ENCODE peak calls at places on chromosome 3, in four cellular contexts. One of them, this sample, is unnamed.

GRCh38 chr3:28544236-28544635 is 195.6 kb upstream of the AZI2 start:
- DNase-seq in heart left ventricle: no peak
- DNase-seq in adrenal gland: no peak
- DNase-seq in suprapubic skin: no peak
- DNase-seq in this sample: no peak

GRCh38 chr3:12421132-12421531 is 63.1 kb upstream of the TSEN2 start:
- DNase-seq in adrenal gland: no peak
- DNase-seq in heart left ventricle: no peak
- DNase-seq in suprapubic skin: no peak
- DNase-seq in this sample: no peak

GRCh38 chr3:67593761-67594234 is 60.6 kb downstream of the SUCLG2 start:
- DNase-seq in adrenal gland: peak; percentile 24
- DNase-seq in suprapubic skin: no peak
- DNase-seq in heart left ventricle: no peak
- DNase-seq in this sample: no peak

GRCh38 chr3:59685432-59685831 is 635.6 kb upstream of the CFAP20DC start:
- DNase-seq in heart left ventricle: no peak
- DNase-seq in suprapubic skin: no peak
- DNase-seq in adrenal gland: no peak
- DNase-seq in this sample: no peak

GRCh38 chr3:197505796-197506553 is 49.8 kb downstream of the BDH1 start:
- DNase-seq in suprapubic skin: no peak
- DNase-seq in adrenal gland: no peak
- DNase-seq in heart left ventricle: no peak
- DNase-seq in this sample: no peak

GRCh38 chr3:71400986-71401451 is 182.5 kb downstream of the FOXP1 start:
- DNase-seq in heart left ventricle: no peak
- DNase-seq in suprapubic skin: no peak
- DNase-seq in adrenal gland: no peak
- DNase-seq in this sample: no peak

GRCh38 chr3:41417574-41417973 is 218.3 kb downstream of the CTNNB1 start:
- DNase-seq in heart left ventricle: no peak
- DNase-seq in adrenal gland: no peak
- DNase-seq in suprapubic skin: no peak
- DNase-seq in this sample: no peak

GRCh38 chr3:183378008-183378407 is 50.4 kb downstream of the MCF2L2 start:
- DNase-seq in adrenal gland: no peak
- DNase-seq in suprapubic skin: no peak
- DNase-seq in heart left ventricle: no peak
- DNase-seq in this sample: no peak

GRCh38 chr3:28301607-28302158 is 46.8 kb upstream of the ZCWPW2 start:
- DNase-seq in heart left ventricle: no peak
- DNase-seq in adrenal gland: no peak
- DNase-seq in suprapubic skin: no peak
- DNase-seq in this sample: no peak

GRCh38 chr3:106116733-106117489 is 248.1 kb upstream of the CBLB start:
- DNase-seq in adrenal gland: no peak
- DNase-seq in heart left ventricle: no peak
- DNase-seq in suprapubic skin: no peak
- DNase-seq in this sample: no peak

GRCh38 chr3:147113293-147114045 is 292.9 kb downstream of the ZIC4 start:
- DNase-seq in suprapubic skin: no peak
- DNase-seq in heart left ventricle: no peak
- DNase-seq in adrenal gland: no peak
- DNase-seq in this sample: no peak

GRCh38 chr3:167394003-167394402 is 13.9 kb upstream of the ZBBX start:
- DNase-seq in suprapubic skin: no peak
- DNase-seq in heart left ventricle: no peak
- DNase-seq in adrenal gland: no peak
- DNase-seq in this sample: no peak

GRCh38 chr3:59734061-59734460 is 684.2 kb upstream of the CFAP20DC start:
- DNase-seq in suprapubic skin: no peak
- DNase-seq in adrenal gland: no peak
- DNase-seq in heart left ventricle: no peak
- DNase-seq in this sample: no peak

GRCh38 chr3:186162221-186162620 is 53.3 kb upstream of the ETV5 start:
- DNase-seq in heart left ventricle: no peak
- DNase-seq in suprapubic skin: no peak
- DNase-seq in adrenal gland: peak; percentile 37
- DNase-seq in this sample: no peak

GRCh38 chr3:88046731-88047130 is 12.1 kb downstream of the CGGBP1 start:
- DNase-seq in suprapubic skin: no peak
- DNase-seq in heart left ventricle: no peak
- DNase-seq in adrenal gland: no peak
- DNase-seq in this sample: no peak

GRCh38 chr3:181851063-181851462 is 139.3 kb downstream of the SOX2 start:
- DNase-seq in adrenal gland: no peak
- DNase-seq in suprapubic skin: no peak
- DNase-seq in heart left ventricle: no peak
- DNase-seq in this sample: no peak

GRCh38 chr3:65052101-65052500 is 364.3 kb upstream of the ADAMTS9 start:
- DNase-seq in adrenal gland: no peak
- DNase-seq in suprapubic skin: no peak
- DNase-seq in heart left ventricle: no peak
- DNase-seq in this sample: no peak

GRCh38 chr3:10387881-10388621 is 67.1 kb upstream of the SEC13 start:
- DNase-seq in adrenal gland: no peak
- DNase-seq in heart left ventricle: no peak
- DNase-seq in suprapubic skin: no peak
- DNase-seq in this sample: no peak

GRCh38 chr3:153190923-153191322 is 28.9 kb downstream of the RAP2B start:
- DNase-seq in adrenal gland: no peak
- DNase-seq in heart left ventricle: no peak
- DNase-seq in suprapubic skin: no peak
- DNase-seq in this sample: no peak

GRCh38 chr3:172139528-172140276 is 100.3 kb downstream of the FNDC3B start:
- DNase-seq in heart left ventricle: no peak
- DNase-seq in adrenal gland: peak; percentile 46
- DNase-seq in suprapubic skin: no peak
- DNase-seq in this sample: no peak

GRCh38 chr3:189687475-189687874 is 56.3 kb downstream of the TP63 start:
- DNase-seq in adrenal gland: no peak
- DNase-seq in heart left ventricle: no peak
- DNase-seq in suprapubic skin: no peak
- DNase-seq in this sample: no peak

GRCh38 chr3:195187609-195188529 is 83.1 kb downstream of the XXYLT1 start:
- DNase-seq in heart left ventricle: no peak
- DNase-seq in adrenal gland: no peak
- DNase-seq in suprapubic skin: no peak
- DNase-seq in this sample: no peak

GRCh38 chr3:9770276-9770812 is 597 bp upstream of the CAMK1 start:
- DNase-seq in suprapubic skin: peak; percentile 92
- DNase-seq in adrenal gland: peak; percentile 97
- DNase-seq in heart left ventricle: peak; percentile 83
- DNase-seq in this sample: peak; percentile 100

GRCh38 chr3:114221165-114221880 is 16.1 kb downstream of the ZNF80 start:
- DNase-seq in adrenal gland: no peak
- DNase-seq in suprapubic skin: no peak
- DNase-seq in heart left ventricle: no peak
- DNase-seq in this sample: no peak

GRCh38 chr3:159634414-159634813 is 354.2 kb upstream of the IL12A start:
- DNase-seq in adrenal gland: no peak
- DNase-seq in heart left ventricle: no peak
- DNase-seq in suprapubic skin: no peak
- DNase-seq in this sample: no peak

GRCh38 chr3:141129049-141130038 is 78.2 kb downstream of the SPSB4 start:
- DNase-seq in suprapubic skin: no peak
- DNase-seq in heart left ventricle: no peak
- DNase-seq in adrenal gland: no peak
- DNase-seq in this sample: no peak

GRCh38 chr3:51245871-51246270 is 139.2 kb upstream of the MANF start:
- DNase-seq in suprapubic skin: no peak
- DNase-seq in heart left ventricle: no peak
- DNase-seq in adrenal gland: no peak
- DNase-seq in this sample: no peak

GRCh38 chr3:130841357-130841756 is 52.5 kb upstream of the ATP2C1 start:
- DNase-seq in heart left ventricle: no peak
- DNase-seq in adrenal gland: no peak
- DNase-seq in suprapubic skin: no peak
- DNase-seq in this sample: no peak

GRCh38 chr3:66490214-66490613 is 10.6 kb downstream of the LRIG1 start:
- DNase-seq in adrenal gland: no peak
- DNase-seq in suprapubic skin: no peak
- DNase-seq in heart left ventricle: no peak
- DNase-seq in this sample: no peak

GRCh38 chr3:82261013-82261412 is 499.6 kb upstream of the GBE1 start:
- DNase-seq in heart left ventricle: no peak
- DNase-seq in adrenal gland: no peak
- DNase-seq in suprapubic skin: no peak
- DNase-seq in this sample: no peak

GRCh38 chr3:39146611-39147373 is 6.6 kb downstream of the CSRNP1 start:
- DNase-seq in heart left ventricle: peak; percentile 93
- DNase-seq in suprapubic skin: peak; percentile 88
- DNase-seq in adrenal gland: peak; percentile 91
- DNase-seq in this sample: peak; percentile 80
- H3K4me1 ChIP-seq in heart left ventricle: peaks cover 80% of the 10 kb centered on the region
- H3K4me1 ChIP-seq in suprapubic skin: peaks cover 100% of the 10 kb centered on the region
- H3K4me1 ChIP-seq in adrenal gland: peaks cover 66% of the 10 kb centered on the region
- H3K4me1 ChIP-seq in this sample: peaks cover 39% of the 10 kb centered on the region

DNA sequence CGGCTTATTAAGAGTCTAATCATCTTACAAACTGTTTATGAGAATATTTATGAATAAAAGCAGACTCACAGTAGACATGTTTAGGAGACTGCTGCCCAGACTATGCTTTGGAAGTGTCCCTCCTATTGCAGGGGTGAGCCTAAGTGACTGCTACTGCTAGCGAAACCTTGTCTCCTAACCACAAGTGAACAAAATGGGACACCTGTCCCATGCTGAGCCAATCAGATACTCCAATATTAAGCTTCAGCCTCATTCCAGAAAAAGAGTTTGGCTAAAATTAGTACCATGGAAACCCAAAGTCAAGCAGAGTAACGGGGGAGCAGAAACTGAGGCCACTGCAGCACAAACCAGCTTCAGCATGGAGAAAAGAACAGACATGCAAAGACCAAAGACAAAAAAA is 4.6 kb downstream of the DENND6A start:
- DNase-seq in adrenal gland: no peak
- DNase-seq in suprapubic skin: no peak
- DNase-seq in heart left ventricle: no peak
- DNase-seq in this sample: no peak
- H3K4me3 ChIP-seq in adrenal gland: no peak overlapping the region
- H3K4me3 ChIP-seq in suprapubic skin: no peak overlapping the region
- H3K4me3 ChIP-seq in heart left ventricle: no peak overlapping the region
- H3K4me3 ChIP-seq in this sample: no peak overlapping the region

GRCh38 chr3:4749567-4750002 is 229.7 kb upstream of the BHLHE40 start:
- DNase-seq in heart left ventricle: no peak
- DNase-seq in adrenal gland: no peak
- DNase-seq in suprapubic skin: no peak
- DNase-seq in this sample: no peak

GRCh38 chr3:4748701-4749378 is 230.4 kb upstream of the BHLHE40 start:
- DNase-seq in adrenal gland: peak; percentile 70
- DNase-seq in suprapubic skin: no peak
- DNase-seq in heart left ventricle: no peak
- DNase-seq in this sample: no peak

GRCh38 chr3:4752201-4753072 is 226.8 kb upstream of the BHLHE40 start:
- DNase-seq in heart left ventricle: no peak
- DNase-seq in suprapubic skin: no peak
- DNase-seq in adrenal gland: no peak
- DNase-seq in this sample: no peak

GRCh38 chr3:4751057-4752051 is 227.9 kb upstream of the BHLHE40 start:
- DNase-seq in adrenal gland: no peak
- DNase-seq in heart left ventricle: no peak
- DNase-seq in suprapubic skin: no peak
- DNase-seq in this sample: no peak

DNA sequence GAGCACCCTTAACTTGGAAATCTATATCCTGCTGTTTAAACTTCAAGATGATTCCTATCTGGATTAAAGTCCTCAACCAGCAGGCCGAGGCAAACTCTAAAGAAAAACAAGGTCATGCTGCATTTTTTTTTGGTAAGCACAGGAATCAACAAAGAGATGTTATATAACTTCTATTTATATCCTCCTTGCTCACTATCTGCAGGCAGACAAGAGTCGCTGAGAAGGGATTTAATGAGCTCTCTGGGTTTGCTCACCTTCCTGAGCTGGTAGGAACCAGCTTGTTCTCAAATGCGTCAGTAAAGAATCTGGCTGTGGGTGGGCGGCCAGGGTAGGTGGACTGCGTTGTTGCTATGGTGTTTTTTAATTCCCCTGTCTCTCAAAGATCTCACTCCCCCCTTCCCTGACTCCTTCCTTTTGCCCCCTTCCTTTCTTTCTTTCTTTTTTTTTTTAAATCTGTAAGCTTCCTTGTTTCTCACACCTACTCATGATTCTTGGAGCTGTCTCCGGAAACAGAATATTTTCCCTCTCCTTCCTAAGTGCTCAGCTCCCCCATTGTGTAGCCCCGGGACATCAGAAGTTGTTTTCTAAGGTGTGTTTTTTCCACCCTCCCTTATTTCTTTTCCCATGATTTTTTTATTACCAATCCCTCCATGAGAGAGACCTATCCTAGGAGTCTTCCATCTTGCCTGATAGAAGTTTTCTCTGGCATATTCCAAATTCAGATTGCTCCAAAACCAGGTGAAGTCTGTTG is 228.8 kb upstream of the BHLHE40 start:
- DNase-seq in adrenal gland: peak; percentile 67
- DNase-seq in suprapubic skin: no peak
- DNase-seq in heart left ventricle: peak; percentile 44
- DNase-seq in this sample: peak; percentile 76
- TF ChIP-seq POLR2A in adrenal gland: peak; percentile 80
- TF ChIP-seq POLR2A in suprapubic skin: no peak
- TF ChIP-seq POLR2A in heart left ventricle: no peak
- TF ChIP-seq POLR2A in this sample: no peak

GRCh38 chr3:127787966-127788365 is 34.3 kb downstream of the MGLL start:
- DNase-seq in adrenal gland: no peak
- DNase-seq in heart left ventricle: no peak
- DNase-seq in suprapubic skin: no peak
- DNase-seq in this sample: no peak
- H3K4me1 ChIP-seq in adrenal gland: peaks cover 23% of the 10 kb centered on the region
- H3K4me1 ChIP-seq in heart left ventricle: peaks cover 99% of the 10 kb centered on the region
- H3K4me1 ChIP-seq in suprapubic skin: peaks cover 50% of the 10 kb centered on the region
- H3K4me1 ChIP-seq in this sample: peaks cover 6% of the 10 kb centered on the region

DNA sequence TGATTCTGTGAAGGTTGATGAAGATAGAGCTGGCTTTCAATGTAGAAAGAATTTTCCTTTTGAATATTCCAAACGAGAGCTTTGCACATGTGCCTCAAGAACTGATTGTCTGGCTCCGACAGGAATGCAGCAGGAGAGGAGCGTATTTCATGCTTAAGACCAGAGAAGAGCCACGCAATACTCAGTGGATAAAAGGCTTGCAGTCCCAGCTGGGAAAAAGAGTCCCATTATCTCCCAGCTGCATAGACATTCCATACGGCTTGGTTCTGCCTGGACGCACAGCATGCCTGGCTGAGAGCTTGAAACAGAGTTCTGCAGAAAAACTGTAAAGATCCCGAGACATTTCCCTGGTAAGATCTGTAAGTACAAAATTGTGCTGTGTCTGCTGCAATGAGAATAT is at the start of gene CNTN6:
- DNase-seq in suprapubic skin: no peak
- DNase-seq in heart left ventricle: no peak
- DNase-seq in adrenal gland: peak; percentile 15
- DNase-seq in this sample: no peak
- H3K4me3 ChIP-seq in suprapubic skin: no peak within 1 kb of the TSS
- H3K4me3 ChIP-seq in heart left ventricle: no peak within 1 kb of the TSS
- H3K4me3 ChIP-seq in adrenal gland: no peak within 1 kb of the TSS
- H3K4me3 ChIP-seq in this sample: no peak within 1 kb of the TSS

This sample was measured in ovary.